ENCODE peak calls at places on chromosomes 13 and 19, in six cellular contexts. L is mammary epithelial cell, R is HepG2, O is SK-N-SH, M is IMR-90, D is fibroblast of lung. Z is an unnamed sample.

GRCh38 chr19:30095171-30095570 is 153.1 kb downstream of the URI1 start:
- DNase-seq in D (no peak), M (no peak), R (no peak), O (no peak), L (no peak), Z (no peak)

GRCh38 chr13:113635709-113636108 is 22.3 kb downstream of the ATP4B start:
- DNase-seq in M (no peak), R (no peak), L (no peak), D (no peak), O (no peak), Z (no peak)

GRCh38 chr19:55452381-55453325 is 8.8 kb downstream of the ISOC2 start:
- DNase-seq in D (peak), M (peak), L (peak), R (peak), O (peak), Z (peak)

GRCh38 chr19:7500811-7501450 is 12.1 kb upstream of the PEX11G start:
- DNase-seq in M (peak), R (peak), D (no peak), L (peak), O (peak), Z (peak)

GRCh38 chr19:17777840-17778620 is 16.9 kb upstream of the B3GNT3 start:
- DNase-seq in L (no peak), M (peak), D (no peak), R (peak), O (peak), Z (peak)

GRCh38 chr19:40601061-40601973 is at the start of gene LTBP4:
- DNase-seq in R (no peak), O (peak), L (no peak), D (peak), M (no peak), Z (peak)

GRCh38 chr13:114146173-114146572 is 13.8 kb upstream of the RASA3 start:
- DNase-seq in M (no peak), L (no peak), O (no peak), D (no peak), R (no peak), Z (no peak)

GRCh38 chr13:21998279-21998678 is 327.4 kb downstream of the FGF9 start:
- DNase-seq in O (no peak), L (no peak), D (no peak), R (peak), M (no peak), Z (peak)

GRCh38 chr19:48963371-48964204 is 1.5 kb upstream of the FTL start:
- DNase-seq in O (no peak), R (peak), L (no peak), D (peak), M (peak), Z (peak)

GRCh38 chr19:10760268-10760944 is 42.5 kb downstream of the DNM2 start:
- DNase-seq in L (no peak), R (no peak), O (no peak), M (no peak), D (no peak), Z (no peak)

GRCh38 chr19:15652559-15653278 is 12.0 kb downstream of the CYP4F3 start:
- DNase-seq in O (no peak), L (no peak), M (no peak), R (no peak), D (no peak), Z (no peak)

GRCh38 chr19:54600228-54600627 is 6.8 kb downstream of the LILRA1 start:
- DNase-seq in L (no peak), M (no peak), D (no peak), O (no peak), R (no peak), Z (no peak)

GRCh38 chr13:54312885-54313284 is 1284.3 kb downstream of the OLFM4 start:
- DNase-seq in M (no peak), O (no peak), R (no peak), L (no peak), D (no peak), Z (no peak)

GRCh38 chr19:2477141-2477710 is 1.3 kb downstream of the GADD45B start:
- DNase-seq in L (peak), O (no peak), D (no peak), R (no peak), M (peak), Z (no peak)

GRCh38 chr19:29774126-29774525 is 37.7 kb upstream of the CCNE1 start:
- DNase-seq in D (no peak), M (no peak), O (no peak), L (no peak), R (no peak), Z (no peak)

GRCh38 chr19:3178377-3178972 is at the start of gene S1PR4:
- DNase-seq in M (no peak), L (no peak), R (no peak), O (no peak), D (no peak), Z (no peak)

GRCh38 chr19:4803736-4804695 is 12.5 kb downstream of the FEM1A start:
- DNase-seq in D (peak), O (peak), L (no peak), R (peak), M (peak), Z (peak)

GRCh38 chr19:14968247-14968646 is 11.4 kb downstream of the SLC1A6 start:
- DNase-seq in O (no peak), L (no peak), R (no peak), D (no peak), M (no peak), Z (no peak)

GRCh38 chr19:43595605-43595998 is 332 bp downstream of the IRGQ start:
- DNase-seq in L (no peak), O (no peak), M (no peak), D (no peak), R (no peak), Z (no peak)

GRCh38 chr19:14407889-14408640 is 11.1 kb downstream of the DDX39A start:
- DNase-seq in L (no peak), D (no peak), M (no peak), R (peak), O (no peak), Z (no peak)

GRCh38 chr19:39341720-39342604 is at the start of gene SAMD4B:
- DNase-seq in D (peak), L (peak), R (peak), M (peak), O (peak), Z (peak)

GRCh38 chr19:14328406-14328805 is 52.8 kb upstream of the ADGRE5 start:
- DNase-seq in D (no peak), R (no peak), O (no peak), L (no peak), M (no peak), Z (no peak)

GRCh38 chr19:31054430-31054829 is 294.8 kb downstream of the TSHZ3 start:
- DNase-seq in R (no peak), M (peak), O (peak), D (peak), L (peak), Z (peak)

GRCh38 chr19:3426433-3426832 is 53.9 kb downstream of the SMIM24 start:
- DNase-seq in R (no peak), L (no peak), O (no peak), D (no peak), M (no peak), Z (no peak)

GRCh38 chr13:30142502-30143211 is 164.7 kb downstream of the KATNAL1 start:
- DNase-seq in L (peak), R (peak), M (peak), D (peak), O (peak), Z (peak)

GRCh38 chr13:47639716-47640447 is 361.2 kb downstream of the SUCLA2 start:
- DNase-seq in D (no peak), M (no peak), L (no peak), O (no peak), R (no peak), Z (no peak)

GRCh38 chr13:24038846-24039330 is 121.6 kb upstream of the SPATA13 start:
- DNase-seq in R (peak), D (no peak), O (no peak), L (peak), M (peak), Z (no peak)

GRCh38 chr19:43705729-43706128 is 10.1 kb upstream of the IRGC start:
- DNase-seq in M (no peak), L (no peak), D (no peak), R (no peak), O (no peak), Z (no peak)

GRCh38 chr19:45250216-45250831 is 747 bp upstream of the MARK4 start:
- DNase-seq in R (no peak), M (no peak), O (peak), D (no peak), L (peak), Z (peak)

GRCh38 chr13:23460309-23460708 is 26.8 kb upstream of the SACS start:
- DNase-seq in R (no peak), L (no peak), O (no peak), D (no peak), M (no peak), Z (no peak)

GRCh38 chr13:49060698-49061387 is 85.1 kb downstream of the FNDC3A start:
- DNase-seq in L (peak), O (no peak), R (no peak), M (peak), D (peak), Z (no peak)

GRCh38 chr13:43387880-43388279 is 364.5 kb downstream of the DNAJC15 start:
- DNase-seq in D (no peak), M (no peak), R (no peak), O (no peak), L (no peak), Z (no peak)

GRCh38 chr19:5080809-5081208 is 111.9 kb downstream of the KDM4B start:
- DNase-seq in D (no peak), M (no peak), O (no peak), R (no peak), L (no peak), Z (no peak)

GRCh38 chr19:40594657-40595077 is 6.5 kb upstream of the LTBP4 start:
- DNase-seq in O (no peak), L (peak), D (no peak), R (no peak), M (peak), Z (no peak)

GRCh38 chr13:104740616-104741222 is 1674.5 kb upstream of the SLC10A2 start:
- DNase-seq in M (no peak), L (no peak), O (no peak), R (no peak), D (no peak), Z (no peak)

GRCh38 chr13:111528513-111528912 is 208.1 kb downstream of the TEX29 start:
- DNase-seq in D (no peak), L (no peak), M (no peak), R (no peak), O (no peak), Z (no peak)

GRCh38 chr13:71309905-71310304 is 557.1 kb downstream of the DACH1 start:
- DNase-seq in L (no peak), M (no peak), D (no peak), O (no peak), R (no peak), Z (no peak)
- H2AFZ ChIP-seq in L (no peak), M (no peak), D (peak), O (peak), R (no peak), Z (no peak)

GRCh38 chr19:34559045-34559444 is 77.5 kb downstream of the WTIP start:
- DNase-seq in L (no peak), D (no peak), R (no peak), O (no peak), M (no peak), Z (no peak)

GRCh38 chr19:34560229-34560628 is 78.7 kb downstream of the WTIP start:
- DNase-seq in L (no peak), O (no peak), M (no peak), R (no peak), D (no peak), Z (peak)

GRCh38 chr19:34555447-34555846 is 73.9 kb downstream of the WTIP start:
- DNase-seq in M (no peak), R (peak), D (peak), L (peak), O (no peak), Z (peak)

DNA sequence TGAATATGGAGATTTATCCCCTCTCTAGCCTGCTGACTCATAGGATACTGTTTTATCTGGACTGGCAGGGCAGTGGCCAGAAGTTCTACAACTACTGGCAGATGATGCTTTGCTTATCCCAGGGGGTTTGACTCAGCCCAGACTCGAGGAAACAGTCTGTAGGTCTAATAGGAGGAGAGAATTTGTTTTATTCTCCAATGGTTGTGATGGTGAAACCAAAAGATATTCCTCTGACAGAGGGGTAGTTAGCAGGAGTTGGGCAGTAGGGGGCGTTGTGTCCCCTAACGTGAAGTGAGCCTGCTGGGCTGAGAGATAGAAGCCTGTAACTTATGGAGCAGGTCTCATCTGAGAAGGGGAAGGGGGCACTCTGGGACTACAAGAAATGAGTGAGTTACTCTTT is 74.9 kb downstream of the WTIP start:
- DNase-seq in R (peak), L (peak), D (no peak), M (no peak), O (no peak), Z (peak)
- TF ChIP-seq CTCF in R (peak), L (peak), D (peak), M (peak), O (peak), Z (peak)

GRCh38 chr13:41970918-41971317 is 10.0 kb upstream of the VWA8 start:
- DNase-seq in L (no peak), R (no peak), M (no peak), D (no peak), O (no peak), Z (no peak)
- H2AFZ ChIP-seq in L (peak), R (no peak), M (no peak), D (no peak), O (no peak), Z (peak)

GRCh38 chr19:13154911-13155471 is 4.8 kb downstream of the IER2 start:
- DNase-seq in L (peak), M (peak), O (peak), D (peak), R (peak), Z (peak)
- TF ChIP-seq CTCF in L (peak), M (peak), O (peak), D (peak), R (peak), Z (peak)

GRCh38 chr13:59394526-59394925 is 769.2 kb downstream of the DIAPH3 start:
- DNase-seq in D (no peak), O (no peak), M (no peak), R (no peak), L (no peak), Z (no peak)

GRCh38 chr13:59392328-59392727 is 771.4 kb downstream of the DIAPH3 start:
- DNase-seq in M (no peak), R (no peak), L (no peak), O (no peak), D (no peak), Z (no peak)

DNA sequence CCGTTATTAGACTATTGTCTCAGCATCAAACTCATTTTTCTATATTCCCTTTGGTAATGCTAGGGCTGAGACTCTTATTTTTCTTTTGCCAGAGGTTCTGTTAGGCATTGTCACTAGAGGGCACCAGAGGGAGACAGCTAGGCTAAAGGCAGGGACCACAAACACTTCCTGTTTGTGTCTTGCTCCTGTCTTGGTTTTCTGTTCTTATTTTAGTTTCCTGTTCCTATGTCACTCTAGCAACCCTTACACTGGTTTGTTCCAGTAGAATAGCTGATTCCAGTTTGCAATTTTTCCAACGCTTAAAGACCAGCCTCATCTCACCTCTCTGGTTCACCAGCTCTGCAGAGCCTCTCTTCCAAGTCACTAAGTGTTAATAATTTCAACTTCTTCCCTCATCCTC is 772.0 kb downstream of the DIAPH3 start:
- DNase-seq in O (peak), D (peak), L (peak), M (peak), R (peak), Z (peak)
- H2AFZ ChIP-seq in O (peak), D (peak), L (peak), M (peak), R (no peak), Z (no peak)

DNA sequence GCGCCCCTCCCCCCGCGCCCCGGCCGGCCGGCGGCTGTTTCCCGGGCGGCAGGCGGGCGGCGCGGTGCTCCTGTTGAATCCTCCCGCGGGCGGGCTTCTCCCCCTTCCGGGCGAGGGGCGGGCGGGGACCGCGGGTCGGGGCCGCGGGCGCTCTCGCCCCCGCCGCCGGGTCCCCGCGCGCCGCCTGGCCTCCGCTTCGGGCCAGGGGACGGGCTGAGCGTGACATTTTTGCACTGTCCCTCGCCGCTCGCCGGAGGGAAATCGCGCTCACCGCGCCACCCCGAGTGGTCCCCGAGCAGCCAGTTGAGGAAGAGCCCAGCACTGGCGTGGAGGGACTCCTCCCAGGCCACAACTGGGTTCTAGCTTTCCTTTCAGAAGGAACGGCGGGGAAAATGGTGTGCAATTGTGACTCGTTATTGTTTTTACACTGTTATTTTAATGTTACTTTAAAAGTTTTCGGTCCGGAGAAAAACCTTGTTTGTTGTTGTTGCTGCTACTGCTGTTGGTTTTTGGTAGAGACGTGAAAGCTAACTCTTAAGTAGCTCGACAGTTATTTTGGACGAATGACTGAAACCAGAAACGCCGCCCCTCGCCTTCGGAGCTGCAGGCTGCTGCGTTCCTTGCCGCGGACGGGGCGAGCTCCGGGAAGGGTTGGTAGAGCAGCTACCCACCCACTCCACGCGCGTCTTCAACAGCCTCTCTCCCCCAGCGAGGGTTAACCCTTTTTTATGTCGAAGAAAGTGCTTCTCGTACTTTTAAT is 942 bp downstream of the PDS5B start:
- DNase-seq in O (peak), R (peak), L (peak), D (peak), M (peak), Z (peak)
- TF ChIP-seq CTCF in O (peak), R (peak), L (no peak), D (no peak), M (no peak), Z (peak)

Z was measured in GM23338.